ENCODE peak calls at places on chromosome 6, in four cellular contexts. W is activated CD4-positive, CD25-positive, alpha-beta regulatory T cell; P is activated T-cell treated with anti-CD3 and anti-CD28 coated beads for 48 hours; U is colonic mucosa. L is an unnamed sample.
A peak's percentile ranks its signal among the peaks of the same experiment; 100 is the strongest.

GRCh38 chr6:125750692-125751333 is 1.4 kb downstream of the HEY2 start:
- DNase-seq in W (no peak), P (no peak), U (no peak), L (no peak)

GRCh38 chr6:140283197-140283596 is 908.7 kb upstream of the CITED2 start:
- DNase-seq in W (no peak), P (no peak), U (no peak), L (no peak)

GRCh38 chr6:111361648-111362047 is 121.4 kb downstream of the REV3L start:
- DNase-seq in W (no peak), P (no peak), U (peak; percentile 39), L (peak; percentile 37)

GRCh38 chr6:42137192-42137753 is 5.1 kb downstream of the C6orf132 start:
- DNase-seq in W (no peak), P (no peak), U (peak; percentile 77), L (no peak)

GRCh38 chr6:108163644-108164536 is 1.9 kb upstream of the NR2E1 start:
- DNase-seq in W (no peak), P (no peak), U (no peak), L (no peak)

GRCh38 chr6:72788188-72788587 is 166.3 kb downstream of the KCNQ5 start:
- DNase-seq in W (no peak), P (no peak), U (no peak), L (no peak)

GRCh38 chr6:155212106-155212505 is 51.7 kb upstream of the CLDN20 start:
- DNase-seq in W (no peak), P (no peak), U (no peak), L (no peak)

GRCh38 chr6:7467007-7467897 is 74.2 kb upstream of the DSP start:
- DNase-seq in W (no peak), P (no peak), U (peak; percentile 49), L (peak; percentile 8)

GRCh38 chr6:157755752-157756411 is 67.2 kb upstream of the SNX9 start:
- DNase-seq in W (no peak), P (peak; percentile 57), U (no peak), L (no peak)

GRCh38 chr6:160883560-160883959 is 108.0 kb upstream of the MAP3K4 start:
- DNase-seq in W (no peak), P (no peak), U (no peak), L (no peak)

GRCh38 chr6:20946890-20947289 is 412.6 kb downstream of the CDKAL1 start:
- DNase-seq in W (no peak), P (no peak), U (no peak), L (no peak)

GRCh38 chr6:10355115-10355702 is 59.7 kb downstream of the TFAP2A start:
- DNase-seq in W (no peak), P (no peak), U (no peak), L (no peak)

GRCh38 chr6:39203804-39204495 is 25.3 kb downstream of the KCNK5 start:
- DNase-seq in W (no peak), P (no peak), U (peak; percentile 97), L (peak; percentile 97)

GRCh38 chr6:156852858-156853216 is 75.7 kb downstream of the ARID1B start:
- DNase-seq in W (no peak), P (no peak), U (no peak), L (no peak)

GRCh38 chr6:53615633-53616449 is 49.7 kb downstream of the KLHL31 start:
- DNase-seq in W (no peak), P (no peak), U (peak; percentile 57), L (peak; percentile 65)

GRCh38 chr6:116221067-116221466 is 32.8 kb downstream of the TSPYL4 start:
- DNase-seq in W (no peak), P (no peak), U (no peak), L (no peak)

GRCh38 chr6:32854376-32855178 is 585 bp downstream of the PSMB9 start:
- DNase-seq in W (peak; percentile 46), P (peak; percentile 49), U (peak; percentile 71), L (peak; percentile 36)

GRCh38 chr6:135094403-135094821 is 39.8 kb upstream of the HBS1L start:
- DNase-seq in W (no peak), P (no peak), U (no peak), L (no peak)

GRCh38 chr6:80465513-80465912 is 359.0 kb downstream of the BCKDHB start:
- DNase-seq in W (no peak), P (no peak), U (no peak), L (no peak)

GRCh38 chr6:156971153-156971882 is 194.1 kb downstream of the ARID1B start:
- DNase-seq in W (no peak), P (no peak), U (no peak), L (no peak)

GRCh38 chr6:113209315-113209714 is 647.8 kb upstream of the MARCKS start:
- DNase-seq in W (no peak), P (no peak), U (no peak), L (no peak)

GRCh38 chr6:11500008-11500407 is 37.5 kb upstream of the TMEM170B start:
- DNase-seq in W (no peak), P (no peak), U (no peak), L (no peak)

GRCh38 chr6:144007779-144008500 is at the start of gene PLAGL1:
- DNase-seq in W (no peak), P (peak; percentile 27), U (peak; percentile 72), L (peak; percentile 63)

GRCh38 chr6:165817771-165818170 is 154.7 kb upstream of the PDE10A start:
- DNase-seq in W (no peak), P (no peak), U (no peak), L (no peak)

GRCh38 chr6:2961491-2961890 is 9.9 kb downstream of the SERPINB6 start:
- DNase-seq in W (no peak), P (no peak), U (no peak), L (no peak)

GRCh38 chr6:12313992-12314589 is 23.9 kb downstream of the EDN1 start:
- DNase-seq in W (no peak), P (no peak), U (peak; percentile 49), L (peak; percentile 5)

GRCh38 chr6:28161410-28162079 is 19.9 kb downstream of the ZKSCAN8 start:
- DNase-seq in W (peak; percentile 77), P (peak; percentile 83), U (peak; percentile 83), L (peak; percentile 69)

GRCh38 chr6:101413773-101414172 is 20.3 kb downstream of the GRIK2 start:
- DNase-seq in W (no peak), P (no peak), U (no peak), L (no peak)

GRCh38 chr6:20700375-20700774 is 166.1 kb downstream of the CDKAL1 start:
- DNase-seq in W (no peak), P (no peak), U (no peak), L (no peak)

GRCh38 chr6:84568971-84569370 is 195.4 kb downstream of the TBX18 start:
- DNase-seq in W (no peak), P (no peak), U (no peak), L (no peak)

GRCh38 chr6:99349620-99350141 is at the start of gene FAXC:
- DNase-seq in W (no peak), P (no peak), U (peak; percentile 47), L (peak; percentile 66)

GRCh38 chr6:14804001-14804401 is 441.9 kb upstream of the JARID2 start:
- DNase-seq in W (no peak), P (no peak), U (no peak), L (no peak)

GRCh38 chr6:35044771-35045275 is 96.3 kb downstream of the TCP11 start:
- DNase-seq in W (no peak), P (no peak), U (peak; percentile 68), L (no peak)

GRCh38 chr6:33018418-33018817 is 9.0 kb upstream of the HLA-DOA start:
- DNase-seq in W (no peak), P (no peak), U (no peak), L (no peak)

GRCh38 chr6:4388675-4389074 is 253.3 kb upstream of the ECI2 start:
- DNase-seq in W (no peak), P (no peak), U (no peak), L (peak; percentile 16)

GRCh38 chr6:34459899-34460593 is 5.8 kb upstream of the PACSIN1 start:
- DNase-seq in W (no peak), P (peak; percentile 9), U (peak; percentile 63), L (peak; percentile 12)

L was measured in thyroid gland.